ENCODE peak calls at places on chromosomes 1 and 21, in eight cellular contexts. D is thoracic aorta, I is cardiac fibroblast, W is WERI-Rb-1, T is sigmoid colon, C is transverse colon, N is breast epithelium, J is mesothelial cell of epicardium. F is an unnamed sample.

GRCh38 chr21:36059823-36060158 is 535 bp downstream of the SETD4 start:
- DNase-seq in W (peak; percentile 71), D (peak; percentile 17), I (no peak), C (peak; percentile 52), T (peak; percentile 75), N (no peak), J (peak; percentile 28), F (peak; percentile 32)

GRCh38 chr1:43005460-43006351 is 47.0 kb upstream of the SLC2A1 start:
- DNase-seq in J (no peak), C (no peak), I (no peak), N (no peak), D (no peak), W (peak; percentile 92), T (no peak), F (no peak)

GRCh38 chr1:54371038-54371935 is 34.9 kb downstream of the SSBP3 start:
- DNase-seq in D (no peak), W (no peak), J (no peak), T (no peak), N (no peak), I (no peak), C (peak; percentile 54), F (no peak)

GRCh38 chr21:41211041-41211426 is 43.1 kb downstream of the BACE2 start:
- DNase-seq in J (no peak), N (no peak), D (no peak), W (no peak), I (no peak), T (peak; percentile 25), C (no peak), F (no peak)

GRCh38 chr1:41682845-41683630 is 198.6 kb upstream of the EDN2 start:
- DNase-seq in J (no peak), C (no peak), T (no peak), I (peak; percentile 47), W (no peak), D (no peak), N (peak; percentile 27), F (no peak)

GRCh38 chr21:15065381-15066230 is 806 bp upstream of the NRIP1 start:
- DNase-seq in J (peak; percentile 24), T (peak; percentile 93), I (peak; percentile 86), D (peak; percentile 41), N (peak; percentile 64), W (peak; percentile 88), C (peak; percentile 80), F (peak; percentile 85)

GRCh38 chr1:160638540-160638857 is 8.3 kb downstream of the SLAMF1 start:
- DNase-seq in C (no peak), W (no peak), J (no peak), T (no peak), N (no peak), I (no peak), D (no peak), F (no peak)

GRCh38 chr1:95072532-95073419 is at the start of gene ALG14:
- DNase-seq in D (peak; percentile 79), T (peak; percentile 97), C (peak; percentile 95), N (peak; percentile 93), J (peak; percentile 86), W (peak; percentile 94), I (peak; percentile 98), F (peak; percentile 93)

GRCh38 chr1:89524369-89525168 is at the start of gene LRRC8B:
- DNase-seq in I (peak; percentile 81), C (peak; percentile 93), D (peak; percentile 41), T (peak; percentile 92), J (peak; percentile 75), W (peak; percentile 94), N (peak; percentile 90), F (peak; percentile 56)

GRCh38 chr1:13588946-13589345 is 5.3 kb downstream of the PDPN start:
- DNase-seq in C (no peak), N (no peak), J (no peak), T (no peak), D (no peak), W (no peak), I (peak; percentile 15), F (no peak)

GRCh38 chr1:109782514-109782913 is 18.8 kb upstream of the EPS8L3 start:
- DNase-seq in C (no peak), T (peak; percentile 64), W (no peak), I (no peak), J (no peak), D (no peak), N (no peak), F (peak; percentile 63)

GRCh38 chr1:39272027-39272790 is 67.7 kb downstream of the MACF1 start:
- DNase-seq in I (no peak), T (no peak), N (no peak), W (no peak), D (no peak), J (no peak), C (peak; percentile 14), F (no peak)

DNA sequence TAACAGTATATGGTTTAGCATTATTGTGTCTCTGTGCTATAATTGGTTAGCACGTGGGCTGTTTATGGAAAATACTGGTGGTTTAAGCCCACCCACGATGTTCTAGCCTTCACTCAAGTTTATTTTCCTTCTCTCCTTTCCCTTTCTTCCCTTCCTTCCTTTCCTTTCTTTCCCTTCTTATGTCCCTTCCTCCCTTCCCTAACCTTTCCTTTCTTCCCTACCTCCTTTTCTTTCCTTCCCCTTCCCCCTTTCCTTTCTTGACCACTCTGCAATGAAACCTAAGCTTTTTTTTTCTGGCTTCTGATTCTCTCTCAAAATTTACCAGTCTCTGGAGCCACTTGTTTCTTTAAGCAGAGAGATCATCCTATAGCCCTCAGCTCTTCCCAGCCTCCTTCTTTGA is 13.4 kb upstream of the S100A10 start:
- DNase-seq in N (no peak), J (no peak), W (no peak), C (no peak), D (no peak), I (no peak), T (no peak), F (no peak)
- TF ChIP-seq CTCF in N (no peak), J (no peak), W (no peak), C (no peak), D (no peak), I (no peak), T (no peak), F (no peak)

GRCh38 chr1:156465747-156466365 is 34.7 kb downstream of the MEF2D start:
- DNase-seq in N (peak; percentile 42), C (no peak), T (no peak), J (no peak), I (peak; percentile 81), W (peak; percentile 76), D (no peak), F (no peak)
- TF ChIP-seq CTCF in N (no peak), C (no peak), T (no peak), J (no peak), I (peak; percentile 24), W (peak; percentile 76), D (no peak), F (peak; percentile 69)

GRCh38 chr1:27416387-27417111 is 24.1 kb downstream of the GPR3 start:
- DNase-seq in T (no peak), C (peak; percentile 49), J (no peak), I (peak; percentile 82), N (no peak), D (no peak), W (peak; percentile 47), F (peak; percentile 74)

GRCh38 chr1:27418326-27418761 is 25.9 kb downstream of the GPR3 start:
- DNase-seq in J (no peak), I (peak; percentile 97), D (no peak), T (peak; percentile 95), N (peak; percentile 67), C (peak; percentile 64), W (no peak), F (peak; percentile 87)

GRCh38 chr1:27413004-27413403 is 20.6 kb downstream of the GPR3 start:
- DNase-seq in W (no peak), J (no peak), D (no peak), N (no peak), T (no peak), I (no peak), C (no peak), F (no peak)

GRCh38 chr1:27423701-27424100 is 31.3 kb downstream of the GPR3 start:
- DNase-seq in I (no peak), N (no peak), D (no peak), J (no peak), C (no peak), T (no peak), W (no peak), F (no peak)

DNA sequence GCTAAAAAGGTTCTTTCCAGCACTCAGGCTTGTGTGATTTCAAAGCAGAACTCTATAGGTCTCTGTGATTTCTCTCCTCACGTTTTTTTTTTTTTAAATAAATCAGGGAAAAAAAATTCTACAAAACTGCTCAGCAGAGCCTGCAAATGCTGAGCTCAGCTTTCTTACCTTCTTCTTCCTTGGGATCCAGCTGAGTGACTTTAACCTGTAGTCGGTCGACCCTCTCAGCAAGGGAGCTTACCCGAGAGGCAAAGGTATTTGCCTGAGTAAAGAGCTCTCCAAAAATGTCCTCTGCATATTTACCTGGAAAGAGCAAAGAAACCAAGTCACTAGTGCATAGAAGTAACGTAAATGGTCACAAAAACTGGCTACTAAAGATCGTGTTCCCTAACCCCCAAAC is 26.4 kb downstream of the GPR3 start:
- DNase-seq in J (no peak), W (no peak), D (no peak), T (no peak), C (no peak), I (no peak), N (no peak), F (no peak)
- TF ChIP-seq CTCF in J (no peak), W (no peak), D (no peak), T (no peak), C (no peak), I (no peak), N (no peak), F (no peak)

GRCh38 chr1:153192697-153193096 is 10.5 kb upstream of the LELP1 start:
- DNase-seq in C (no peak), D (no peak), N (no peak), W (peak; percentile 91), T (no peak), J (no peak), I (no peak), F (no peak)
- TF ChIP-seq CTCF in C (no peak), D (no peak), N (no peak), W (peak; percentile 99), T (no peak), J (peak; percentile 53), I (no peak), F (no peak)